ENCODE peak calls at places on chromosomes 11 and 22, in eight cellular contexts. S is BE2C, T is transverse colon, Q is fibroblast of mammary gland, J is lung, Z is fibroblast of the aortic adventitia, C is small intestine, U is psoas muscle. V is an unnamed sample.

GRCh38 chr11:114057147-114057546 is 2.4 kb upstream of the ZBTB16 start:
- DNase-seq in S (no peak), T (peak; percentile 49), Q (no peak), J (peak; percentile 48), Z (no peak), C (peak; percentile 77), U (no peak), V (no peak)

GRCh38 chr11:57900315-57900714 is 123.4 kb upstream of the OR9Q1 start:
- DNase-seq in S (no peak), T (peak; percentile 56), Q (no peak), J (no peak), Z (no peak), C (peak; percentile 92), U (no peak), V (no peak)

GRCh38 chr22:29126670-29127069 is 53.8 kb downstream of the KREMEN1 start:
- DNase-seq in S (no peak), T (no peak), Q (no peak), J (no peak), Z (no peak), C (peak; percentile 82), U (no peak), V (no peak)

GRCh38 chr11:114080219-114080618 is 20.7 kb downstream of the ZBTB16 start:
- DNase-seq in S (no peak), T (no peak), Q (peak; percentile 87), J (no peak), Z (no peak), C (peak; percentile 52), U (no peak), V (no peak)

GRCh38 chr11:1559103-1559951 is 12.7 kb downstream of the DUSP8 start:
- DNase-seq in S (peak; percentile 60), T (peak; percentile 91), Q (no peak), J (peak; percentile 92), Z (peak; percentile 86), C (peak; percentile 89), U (peak; percentile 94), V (peak; percentile 34)

GRCh38 chr11:84899740-84900139 is 727.4 kb downstream of the DLG2 start:
- DNase-seq in S (no peak), T (no peak), Q (peak; percentile 31), J (no peak), Z (no peak), C (no peak), U (no peak), V (no peak)

GRCh38 chr22:36184433-36185035 is 17.1 kb downstream of the APOL4 start:
- DNase-seq in S (no peak), T (no peak), Q (peak; percentile 56), J (no peak), Z (peak; percentile 78), C (no peak), U (no peak), V (no peak)

GRCh38 chr22:44583076-44583760 is 85.2 kb upstream of the RTL6 start:
- DNase-seq in S (peak; percentile 7), T (no peak), Q (peak; percentile 17), J (no peak), Z (peak; percentile 38), C (no peak), U (no peak), V (no peak)

GRCh38 chr22:17305076-17305475 is 64.2 kb upstream of the CECR2 start:
- DNase-seq in S (no peak), T (no peak), Q (no peak), J (peak; percentile 22), Z (no peak), C (no peak), U (no peak), V (no peak)

GRCh38 chr22:17303441-17303839 is 65.8 kb upstream of the CECR2 start:
- DNase-seq in S (no peak), T (no peak), Q (no peak), J (peak; percentile 22), Z (no peak), C (no peak), U (no peak), V (no peak)

GRCh38 chr22:17302616-17303015 is 66.6 kb upstream of the CECR2 start:
- DNase-seq in S (no peak), T (no peak), Q (no peak), J (no peak), Z (no peak), C (no peak), U (no peak), V (no peak)

GRCh38 chr22:17300926-17301325 is 68.3 kb upstream of the CECR2 start:
- DNase-seq in S (no peak), T (no peak), Q (no peak), J (peak; percentile 21), Z (no peak), C (no peak), U (no peak), V (no peak)

DNA sequence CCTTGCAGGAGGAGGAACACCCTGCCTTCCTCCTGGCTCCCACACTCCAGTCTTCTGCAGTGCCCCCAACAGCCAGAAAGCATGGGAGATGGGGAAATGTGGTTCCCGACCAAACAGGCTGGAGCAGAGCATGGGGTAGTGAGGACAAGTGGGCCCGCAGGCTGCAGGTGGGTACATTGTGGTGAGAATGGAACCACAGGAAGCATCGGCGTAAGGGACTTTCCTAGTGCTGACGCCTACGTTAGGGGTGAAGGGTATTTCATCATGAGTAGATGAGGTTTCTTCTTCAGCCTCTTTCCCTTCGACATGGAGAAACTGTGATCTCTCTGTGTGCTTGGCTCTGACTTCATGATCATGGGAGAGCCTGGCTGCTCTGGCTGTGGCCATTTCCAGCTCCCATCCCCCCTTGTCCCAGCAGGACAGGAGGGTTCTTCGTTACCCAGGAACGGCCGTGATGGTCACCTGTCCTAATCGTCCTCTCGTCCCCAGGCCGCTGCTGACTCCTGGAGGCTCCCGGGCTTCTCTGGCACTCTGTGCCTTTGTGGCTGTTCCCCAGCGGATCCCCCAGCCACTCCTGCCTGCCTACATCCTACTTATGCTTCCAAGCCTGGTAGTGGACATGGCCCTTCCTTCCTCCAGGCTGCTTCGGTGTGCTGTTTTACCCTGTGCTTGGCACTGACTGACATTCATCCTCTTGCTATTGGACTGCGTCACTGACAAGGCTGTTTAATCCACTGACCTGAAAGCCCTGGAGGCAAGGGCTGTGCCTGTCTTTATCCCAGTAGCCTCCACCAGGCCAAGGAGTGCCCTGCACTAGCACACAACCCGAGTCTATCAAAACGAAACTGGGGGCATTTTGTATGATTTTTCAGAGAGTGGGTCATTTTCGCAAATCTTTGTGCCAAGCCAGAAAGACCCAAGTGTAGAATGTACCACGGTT is 65.2 kb upstream of the CECR2 start:
- DNase-seq in S (no peak), T (peak; percentile 21), Q (no peak), J (peak; percentile 22), Z (no peak), C (no peak), U (no peak), V (no peak)
- H3K4me3 ChIP-seq in S (no peak overlapping the region), T (no peak overlapping the region), Q (no peak overlapping the region), J (no peak overlapping the region), Z (no peak overlapping the region), C (no peak overlapping the region), U (no peak overlapping the region), V (no peak overlapping the region)

GRCh38 chr11:90246468-90246867 is 23.6 kb upstream of the CHORDC1 start:
- DNase-seq in S (no peak), T (no peak), Q (no peak), J (no peak), Z (no peak), C (no peak), U (no peak), V (no peak)

GRCh38 chr11:90252053-90252452 is 29.2 kb upstream of the CHORDC1 start:
- DNase-seq in S (no peak), T (no peak), Q (no peak), J (no peak), Z (no peak), C (no peak), U (no peak), V (no peak)

GRCh38 chr11:90251599-90251998 is 28.8 kb upstream of the CHORDC1 start:
- DNase-seq in S (no peak), T (no peak), Q (no peak), J (no peak), Z (no peak), C (no peak), U (no peak), V (no peak)

GRCh38 chr11:90254065-90254464 is 31.2 kb upstream of the CHORDC1 start:
- DNase-seq in S (no peak), T (no peak), Q (no peak), J (no peak), Z (no peak), C (no peak), U (no peak), V (no peak)

DNA sequence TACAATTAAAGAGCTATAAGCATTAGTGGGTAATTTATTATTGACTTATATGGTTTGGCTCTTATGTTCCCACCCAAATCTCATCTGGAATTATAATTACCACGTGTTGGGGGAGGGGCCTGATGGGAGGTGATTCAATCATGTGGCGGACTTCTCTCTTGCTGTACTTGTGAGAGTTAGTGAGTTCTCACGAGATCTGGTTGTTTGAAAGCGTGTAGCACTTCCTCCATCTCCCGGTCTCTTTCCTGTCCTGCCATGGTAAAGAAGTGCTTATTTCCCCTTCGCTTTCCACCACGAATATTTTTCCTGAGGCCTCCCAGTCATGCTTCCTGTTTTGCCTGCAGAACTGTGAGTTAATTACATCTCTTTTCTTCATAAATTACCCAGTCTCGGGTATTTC is 28.1 kb upstream of the CHORDC1 start:
- DNase-seq in S (no peak), T (no peak), Q (no peak), J (no peak), Z (no peak), C (no peak), U (no peak), V (no peak)
- H3K4me3 ChIP-seq in S (no peak overlapping the region), T (no peak overlapping the region), Q (no peak overlapping the region), J (no peak overlapping the region), Z (no peak overlapping the region), C (no peak overlapping the region), U (no peak overlapping the region), V (no peak overlapping the region)

GRCh38 chr22:43287441-43287840 is 55.7 kb downstream of the SCUBE1 start:
- DNase-seq in S (peak; percentile 82), T (no peak), Q (no peak), J (no peak), Z (no peak), C (no peak), U (no peak), V (no peak)

GRCh38 chr22:43289976-43290663 is 53.1 kb downstream of the SCUBE1 start:
- DNase-seq in S (peak; percentile 74), T (no peak), Q (peak; percentile 36), J (peak; percentile 51), Z (peak; percentile 33), C (no peak), U (peak; percentile 54), V (no peak)

GRCh38 chr22:43288378-43288777 is 54.8 kb downstream of the SCUBE1 start:
- DNase-seq in S (no peak), T (no peak), Q (no peak), J (no peak), Z (no peak), C (no peak), U (no peak), V (no peak)

GRCh38 chr22:43289551-43289963 is 53.6 kb downstream of the SCUBE1 start:
- DNase-seq in S (no peak), T (no peak), Q (no peak), J (no peak), Z (peak; percentile 21), C (peak; percentile 18), U (no peak), V (no peak)

GRCh38 chr22:43288807-43289417 is 54.3 kb downstream of the SCUBE1 start:
- DNase-seq in S (no peak), T (no peak), Q (no peak), J (no peak), Z (no peak), C (no peak), U (no peak), V (no peak)
- H3K4me3 ChIP-seq in S (no peak overlapping the region), T (no peak overlapping the region), Q (no peak overlapping the region), J (no peak overlapping the region), Z (peak overlapping the region; percentile 55), C (peak overlapping the region; percentile 14), U (no peak overlapping the region), V (no peak overlapping the region)

DNA sequence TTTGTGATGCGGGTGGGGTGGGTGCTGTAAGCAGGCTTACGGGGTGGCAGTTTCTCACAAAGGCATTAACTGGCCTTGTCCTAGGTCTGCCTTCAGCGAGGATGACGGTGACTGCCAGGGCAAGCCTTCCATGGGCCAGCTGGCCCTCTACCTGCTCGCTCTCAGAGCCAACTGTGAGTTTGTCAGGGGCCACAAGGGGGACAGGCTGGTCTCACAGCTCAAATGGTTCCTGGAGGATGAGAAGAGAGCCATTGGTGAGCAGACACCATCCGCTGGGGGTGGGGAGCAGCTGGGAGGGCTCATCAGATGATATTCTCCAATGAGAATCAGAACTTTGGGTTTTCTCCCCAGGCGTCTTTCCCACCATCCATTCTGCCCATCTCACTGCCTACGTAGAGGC is 5.8 kb downstream of the TCN2 start:
- DNase-seq in S (no peak), T (no peak), Q (no peak), J (no peak), Z (no peak), C (no peak), U (no peak), V (no peak)
- H3K4me3 ChIP-seq in S (no peak overlapping the region), T (no peak overlapping the region), Q (no peak overlapping the region), J (no peak overlapping the region), Z (no peak overlapping the region), C (no peak overlapping the region), U (no peak overlapping the region), V (no peak overlapping the region)

V was measured in AG04449.